ENCODE peak calls at places on chromosomes 13 and 19, in nine cellular contexts. One of them, this sample, is unnamed.

GRCh38 chr19:3095375-3096191 is 1.4 kb downstream of the GNA11 start:
- DNase-seq in stimulated activated CD8-positive, alpha-beta memory T cell treated with anti-CD3 and anti-CD28 coated beads, Interleukin-12 subunit alpha, Interleukin-12 subunit beta, amount 100 ng/mL, for 4 hours: peak
- DNase-seq in ACHN: no peak
- DNase-seq in left ventricle myocardium superior: no peak
- DNase-seq in immature natural killer cell: no peak
- DNase-seq in T-helper 1 cell: peak
- DNase-seq in T-helper 9 cell: peak
- DNase-seq in stimulated activated CD4-positive, alpha-beta T cell treated with anti-CD3 and anti-CD28 coated beads, TNF-alpha, amount 100 ng/mL, for 48 hours: no peak
- DNase-seq in activated CD4-positive, alpha-beta T cell treated with anti-CD3 and anti-CD28 coated beads, Interleukin-2, amount 50 U/mL, for 24 hours: no peak
- DNase-seq in this sample: no peak

GRCh38 chr19:38837656-38838121 is 6.1 kb upstream of the ECH1 start:
- DNase-seq in ACHN: no peak
- DNase-seq in stimulated activated CD4-positive, alpha-beta T cell treated with anti-CD3 and anti-CD28 coated beads, TNF-alpha, amount 100 ng/mL, for 48 hours: no peak
- DNase-seq in activated CD4-positive, alpha-beta T cell treated with anti-CD3 and anti-CD28 coated beads, Interleukin-2, amount 50 U/mL, for 24 hours: no peak
- DNase-seq in T-helper 9 cell: no peak
- DNase-seq in stimulated activated CD8-positive, alpha-beta memory T cell treated with anti-CD3 and anti-CD28 coated beads, Interleukin-12 subunit alpha, Interleukin-12 subunit beta, amount 100 ng/mL, for 4 hours: no peak
- DNase-seq in immature natural killer cell: no peak
- DNase-seq in T-helper 1 cell: no peak
- DNase-seq in left ventricle myocardium superior: no peak
- DNase-seq in this sample: no peak

GRCh38 chr19:33812388-33813330 is 16.0 kb downstream of the KCTD15 start:
- DNase-seq in stimulated activated CD4-positive, alpha-beta T cell treated with anti-CD3 and anti-CD28 coated beads, TNF-alpha, amount 100 ng/mL, for 48 hours: no peak
- DNase-seq in left ventricle myocardium superior: no peak
- DNase-seq in immature natural killer cell: no peak
- DNase-seq in ACHN: no peak
- DNase-seq in stimulated activated CD8-positive, alpha-beta memory T cell treated with anti-CD3 and anti-CD28 coated beads, Interleukin-12 subunit alpha, Interleukin-12 subunit beta, amount 100 ng/mL, for 4 hours: no peak
- DNase-seq in T-helper 9 cell: no peak
- DNase-seq in activated CD4-positive, alpha-beta T cell treated with anti-CD3 and anti-CD28 coated beads, Interleukin-2, amount 50 U/mL, for 24 hours: no peak
- DNase-seq in T-helper 1 cell: no peak
- DNase-seq in this sample: no peak

GRCh38 chr13:100650321-100650720 is 24.3 kb downstream of the TMTC4 start:
- DNase-seq in T-helper 9 cell: no peak
- DNase-seq in stimulated activated CD8-positive, alpha-beta memory T cell treated with anti-CD3 and anti-CD28 coated beads, Interleukin-12 subunit alpha, Interleukin-12 subunit beta, amount 100 ng/mL, for 4 hours: no peak
- DNase-seq in immature natural killer cell: no peak
- DNase-seq in T-helper 1 cell: no peak
- DNase-seq in activated CD4-positive, alpha-beta T cell treated with anti-CD3 and anti-CD28 coated beads, Interleukin-2, amount 50 U/mL, for 24 hours: no peak
- DNase-seq in left ventricle myocardium superior: no peak
- DNase-seq in stimulated activated CD4-positive, alpha-beta T cell treated with anti-CD3 and anti-CD28 coated beads, TNF-alpha, amount 100 ng/mL, for 48 hours: no peak
- DNase-seq in ACHN: no peak
- DNase-seq in this sample: no peak

GRCh38 chr13:113641426-113641825 is 16.6 kb downstream of the ATP4B start:
- DNase-seq in left ventricle myocardium superior: no peak
- DNase-seq in immature natural killer cell: no peak
- DNase-seq in activated CD4-positive, alpha-beta T cell treated with anti-CD3 and anti-CD28 coated beads, Interleukin-2, amount 50 U/mL, for 24 hours: no peak
- DNase-seq in T-helper 9 cell: no peak
- DNase-seq in stimulated activated CD8-positive, alpha-beta memory T cell treated with anti-CD3 and anti-CD28 coated beads, Interleukin-12 subunit alpha, Interleukin-12 subunit beta, amount 100 ng/mL, for 4 hours: no peak
- DNase-seq in T-helper 1 cell: no peak
- DNase-seq in stimulated activated CD4-positive, alpha-beta T cell treated with anti-CD3 and anti-CD28 coated beads, TNF-alpha, amount 100 ng/mL, for 48 hours: no peak
- DNase-seq in ACHN: no peak
- DNase-seq in this sample: no peak

GRCh38 chr19:31890230-31890629 is 455.2 kb upstream of the ZNF507 start:
- DNase-seq in stimulated activated CD4-positive, alpha-beta T cell treated with anti-CD3 and anti-CD28 coated beads, TNF-alpha, amount 100 ng/mL, for 48 hours: no peak
- DNase-seq in T-helper 1 cell: no peak
- DNase-seq in activated CD4-positive, alpha-beta T cell treated with anti-CD3 and anti-CD28 coated beads, Interleukin-2, amount 50 U/mL, for 24 hours: no peak
- DNase-seq in ACHN: no peak
- DNase-seq in T-helper 9 cell: no peak
- DNase-seq in stimulated activated CD8-positive, alpha-beta memory T cell treated with anti-CD3 and anti-CD28 coated beads, Interleukin-12 subunit alpha, Interleukin-12 subunit beta, amount 100 ng/mL, for 4 hours: no peak
- DNase-seq in left ventricle myocardium superior: no peak
- DNase-seq in immature natural killer cell: no peak
- DNase-seq in this sample: no peak

GRCh38 chr13:26017932-26018690 is 33.7 kb downstream of the SHISA2 start:
- DNase-seq in activated CD4-positive, alpha-beta T cell treated with anti-CD3 and anti-CD28 coated beads, Interleukin-2, amount 50 U/mL, for 24 hours: no peak
- DNase-seq in T-helper 1 cell: no peak
- DNase-seq in left ventricle myocardium superior: no peak
- DNase-seq in immature natural killer cell: no peak
- DNase-seq in ACHN: no peak
- DNase-seq in stimulated activated CD8-positive, alpha-beta memory T cell treated with anti-CD3 and anti-CD28 coated beads, Interleukin-12 subunit alpha, Interleukin-12 subunit beta, amount 100 ng/mL, for 4 hours: no peak
- DNase-seq in stimulated activated CD4-positive, alpha-beta T cell treated with anti-CD3 and anti-CD28 coated beads, TNF-alpha, amount 100 ng/mL, for 48 hours: no peak
- DNase-seq in T-helper 9 cell: no peak
- DNase-seq in this sample: no peak

GRCh38 chr19:58228584-58229254 is at the start of gene ZNF544:
- DNase-seq in stimulated activated CD8-positive, alpha-beta memory T cell treated with anti-CD3 and anti-CD28 coated beads, Interleukin-12 subunit alpha, Interleukin-12 subunit beta, amount 100 ng/mL, for 4 hours: peak
- DNase-seq in T-helper 1 cell: peak
- DNase-seq in activated CD4-positive, alpha-beta T cell treated with anti-CD3 and anti-CD28 coated beads, Interleukin-2, amount 50 U/mL, for 24 hours: peak
- DNase-seq in T-helper 9 cell: peak
- DNase-seq in ACHN: no peak
- DNase-seq in left ventricle myocardium superior: peak
- DNase-seq in stimulated activated CD4-positive, alpha-beta T cell treated with anti-CD3 and anti-CD28 coated beads, TNF-alpha, amount 100 ng/mL, for 48 hours: peak
- DNase-seq in immature natural killer cell: peak
- DNase-seq in this sample: peak

GRCh38 chr13:21342699-21343442 is 116.2 kb downstream of the ZDHHC20 start:
- DNase-seq in stimulated activated CD4-positive, alpha-beta T cell treated with anti-CD3 and anti-CD28 coated beads, TNF-alpha, amount 100 ng/mL, for 48 hours: no peak
- DNase-seq in T-helper 9 cell: no peak
- DNase-seq in immature natural killer cell: no peak
- DNase-seq in activated CD4-positive, alpha-beta T cell treated with anti-CD3 and anti-CD28 coated beads, Interleukin-2, amount 50 U/mL, for 24 hours: no peak
- DNase-seq in ACHN: no peak
- DNase-seq in left ventricle myocardium superior: no peak
- DNase-seq in T-helper 1 cell: no peak
- DNase-seq in stimulated activated CD8-positive, alpha-beta memory T cell treated with anti-CD3 and anti-CD28 coated beads, Interleukin-12 subunit alpha, Interleukin-12 subunit beta, amount 100 ng/mL, for 4 hours: no peak
- DNase-seq in this sample: no peak

GRCh38 chr13:103634066-103634465 is 567.8 kb upstream of the SLC10A2 start:
- DNase-seq in T-helper 9 cell: no peak
- DNase-seq in stimulated activated CD8-positive, alpha-beta memory T cell treated with anti-CD3 and anti-CD28 coated beads, Interleukin-12 subunit alpha, Interleukin-12 subunit beta, amount 100 ng/mL, for 4 hours: no peak
- DNase-seq in T-helper 1 cell: no peak
- DNase-seq in activated CD4-positive, alpha-beta T cell treated with anti-CD3 and anti-CD28 coated beads, Interleukin-2, amount 50 U/mL, for 24 hours: no peak
- DNase-seq in stimulated activated CD4-positive, alpha-beta T cell treated with anti-CD3 and anti-CD28 coated beads, TNF-alpha, amount 100 ng/mL, for 48 hours: no peak
- DNase-seq in immature natural killer cell: no peak
- DNase-seq in ACHN: no peak
- DNase-seq in left ventricle myocardium superior: no peak
- DNase-seq in this sample: no peak

GRCh38 chr19:3575260-3575741 is 2.6 kb downstream of the HMG20B start:
- DNase-seq in stimulated activated CD8-positive, alpha-beta memory T cell treated with anti-CD3 and anti-CD28 coated beads, Interleukin-12 subunit alpha, Interleukin-12 subunit beta, amount 100 ng/mL, for 4 hours: no peak
- DNase-seq in T-helper 1 cell: no peak
- DNase-seq in T-helper 9 cell: no peak
- DNase-seq in ACHN: peak
- DNase-seq in stimulated activated CD4-positive, alpha-beta T cell treated with anti-CD3 and anti-CD28 coated beads, TNF-alpha, amount 100 ng/mL, for 48 hours: no peak
- DNase-seq in immature natural killer cell: no peak
- DNase-seq in left ventricle myocardium superior: no peak
- DNase-seq in activated CD4-positive, alpha-beta T cell treated with anti-CD3 and anti-CD28 coated beads, Interleukin-2, amount 50 U/mL, for 24 hours: no peak
- DNase-seq in this sample: no peak

GRCh38 chr19:1567116-1567847 is 843 bp downstream of the MEX3D start:
- DNase-seq in immature natural killer cell: peak
- DNase-seq in T-helper 1 cell: no peak
- DNase-seq in stimulated activated CD8-positive, alpha-beta memory T cell treated with anti-CD3 and anti-CD28 coated beads, Interleukin-12 subunit alpha, Interleukin-12 subunit beta, amount 100 ng/mL, for 4 hours: no peak
- DNase-seq in ACHN: peak
- DNase-seq in stimulated activated CD4-positive, alpha-beta T cell treated with anti-CD3 and anti-CD28 coated beads, TNF-alpha, amount 100 ng/mL, for 48 hours: no peak
- DNase-seq in T-helper 9 cell: no peak
- DNase-seq in activated CD4-positive, alpha-beta T cell treated with anti-CD3 and anti-CD28 coated beads, Interleukin-2, amount 50 U/mL, for 24 hours: no peak
- DNase-seq in left ventricle myocardium superior: peak
- DNase-seq in this sample: no peak

GRCh38 chr19:1814391-1814790 is 2.3 kb upstream of the ATP8B3 start:
- DNase-seq in T-helper 9 cell: no peak
- DNase-seq in activated CD4-positive, alpha-beta T cell treated with anti-CD3 and anti-CD28 coated beads, Interleukin-2, amount 50 U/mL, for 24 hours: no peak
- DNase-seq in immature natural killer cell: no peak
- DNase-seq in left ventricle myocardium superior: peak
- DNase-seq in ACHN: no peak
- DNase-seq in stimulated activated CD8-positive, alpha-beta memory T cell treated with anti-CD3 and anti-CD28 coated beads, Interleukin-12 subunit alpha, Interleukin-12 subunit beta, amount 100 ng/mL, for 4 hours: no peak
- DNase-seq in T-helper 1 cell: no peak
- DNase-seq in stimulated activated CD4-positive, alpha-beta T cell treated with anti-CD3 and anti-CD28 coated beads, TNF-alpha, amount 100 ng/mL, for 48 hours: no peak
- DNase-seq in this sample: no peak

GRCh38 chr19:54154603-54155345 is 4.7 kb downstream of the LENG1 start:
- DNase-seq in ACHN: no peak
- DNase-seq in immature natural killer cell: no peak
- DNase-seq in left ventricle myocardium superior: no peak
- DNase-seq in T-helper 9 cell: no peak
- DNase-seq in T-helper 1 cell: peak
- DNase-seq in stimulated activated CD4-positive, alpha-beta T cell treated with anti-CD3 and anti-CD28 coated beads, TNF-alpha, amount 100 ng/mL, for 48 hours: no peak
- DNase-seq in activated CD4-positive, alpha-beta T cell treated with anti-CD3 and anti-CD28 coated beads, Interleukin-2, amount 50 U/mL, for 24 hours: no peak
- DNase-seq in stimulated activated CD8-positive, alpha-beta memory T cell treated with anti-CD3 and anti-CD28 coated beads, Interleukin-12 subunit alpha, Interleukin-12 subunit beta, amount 100 ng/mL, for 4 hours: no peak
- DNase-seq in this sample: no peak

GRCh38 chr13:51919531-51919930 is 57.8 kb downstream of the CCDC70 start:
- DNase-seq in activated CD4-positive, alpha-beta T cell treated with anti-CD3 and anti-CD28 coated beads, Interleukin-2, amount 50 U/mL, for 24 hours: no peak
- DNase-seq in left ventricle myocardium superior: no peak
- DNase-seq in ACHN: no peak
- DNase-seq in T-helper 1 cell: no peak
- DNase-seq in stimulated activated CD4-positive, alpha-beta T cell treated with anti-CD3 and anti-CD28 coated beads, TNF-alpha, amount 100 ng/mL, for 48 hours: no peak
- DNase-seq in T-helper 9 cell: no peak
- DNase-seq in stimulated activated CD8-positive, alpha-beta memory T cell treated with anti-CD3 and anti-CD28 coated beads, Interleukin-12 subunit alpha, Interleukin-12 subunit beta, amount 100 ng/mL, for 4 hours: no peak
- DNase-seq in immature natural killer cell: no peak
- DNase-seq in this sample: no peak

GRCh38 chr19:11102944-11103343 is 13.7 kb downstream of the LDLR start:
- DNase-seq in ACHN: no peak
- DNase-seq in T-helper 9 cell: no peak
- DNase-seq in left ventricle myocardium superior: no peak
- DNase-seq in T-helper 1 cell: no peak
- DNase-seq in activated CD4-positive, alpha-beta T cell treated with anti-CD3 and anti-CD28 coated beads, Interleukin-2, amount 50 U/mL, for 24 hours: no peak
- DNase-seq in stimulated activated CD8-positive, alpha-beta memory T cell treated with anti-CD3 and anti-CD28 coated beads, Interleukin-12 subunit alpha, Interleukin-12 subunit beta, amount 100 ng/mL, for 4 hours: no peak
- DNase-seq in immature natural killer cell: no peak
- DNase-seq in stimulated activated CD4-positive, alpha-beta T cell treated with anti-CD3 and anti-CD28 coated beads, TNF-alpha, amount 100 ng/mL, for 48 hours: no peak
- DNase-seq in this sample: no peak

GRCh38 chr13:42486711-42487198 is 87.2 kb upstream of the TNFSF11 start:
- DNase-seq in stimulated activated CD8-positive, alpha-beta memory T cell treated with anti-CD3 and anti-CD28 coated beads, Interleukin-12 subunit alpha, Interleukin-12 subunit beta, amount 100 ng/mL, for 4 hours: no peak
- DNase-seq in left ventricle myocardium superior: no peak
- DNase-seq in ACHN: no peak
- DNase-seq in activated CD4-positive, alpha-beta T cell treated with anti-CD3 and anti-CD28 coated beads, Interleukin-2, amount 50 U/mL, for 24 hours: no peak
- DNase-seq in stimulated activated CD4-positive, alpha-beta T cell treated with anti-CD3 and anti-CD28 coated beads, TNF-alpha, amount 100 ng/mL, for 48 hours: no peak
- DNase-seq in T-helper 1 cell: no peak
- DNase-seq in T-helper 9 cell: no peak
- DNase-seq in immature natural killer cell: no peak
- DNase-seq in this sample: no peak

GRCh38 chr13:102286326-102286725 is 115.5 kb downstream of the FGF14 start:
- DNase-seq in T-helper 9 cell: no peak
- DNase-seq in stimulated activated CD4-positive, alpha-beta T cell treated with anti-CD3 and anti-CD28 coated beads, TNF-alpha, amount 100 ng/mL, for 48 hours: no peak
- DNase-seq in T-helper 1 cell: no peak
- DNase-seq in immature natural killer cell: no peak
- DNase-seq in activated CD4-positive, alpha-beta T cell treated with anti-CD3 and anti-CD28 coated beads, Interleukin-2, amount 50 U/mL, for 24 hours: no peak
- DNase-seq in stimulated activated CD8-positive, alpha-beta memory T cell treated with anti-CD3 and anti-CD28 coated beads, Interleukin-12 subunit alpha, Interleukin-12 subunit beta, amount 100 ng/mL, for 4 hours: no peak
- DNase-seq in left ventricle myocardium superior: no peak
- DNase-seq in ACHN: peak
- DNase-seq in this sample: no peak

GRCh38 chr19:19146865-19147264 is 8.6 kb upstream of the TMEM161A start:
- DNase-seq in activated CD4-positive, alpha-beta T cell treated with anti-CD3 and anti-CD28 coated beads, Interleukin-2, amount 50 U/mL, for 24 hours: no peak
- DNase-seq in left ventricle myocardium superior: no peak
- DNase-seq in T-helper 9 cell: no peak
- DNase-seq in ACHN: no peak
- DNase-seq in immature natural killer cell: no peak
- DNase-seq in stimulated activated CD8-positive, alpha-beta memory T cell treated with anti-CD3 and anti-CD28 coated beads, Interleukin-12 subunit alpha, Interleukin-12 subunit beta, amount 100 ng/mL, for 4 hours: no peak
- DNase-seq in stimulated activated CD4-positive, alpha-beta T cell treated with anti-CD3 and anti-CD28 coated beads, TNF-alpha, amount 100 ng/mL, for 48 hours: no peak
- DNase-seq in T-helper 1 cell: no peak
- DNase-seq in this sample: no peak

GRCh38 chr19:32404939-32405430 is 585 bp upstream of the DPY19L3 start:
- DNase-seq in left ventricle myocardium superior: peak
- DNase-seq in ACHN: peak
- DNase-seq in stimulated activated CD4-positive, alpha-beta T cell treated with anti-CD3 and anti-CD28 coated beads, TNF-alpha, amount 100 ng/mL, for 48 hours: no peak
- DNase-seq in T-helper 1 cell: no peak
- DNase-seq in immature natural killer cell: no peak
- DNase-seq in T-helper 9 cell: no peak
- DNase-seq in activated CD4-positive, alpha-beta T cell treated with anti-CD3 and anti-CD28 coated beads, Interleukin-2, amount 50 U/mL, for 24 hours: no peak
- DNase-seq in stimulated activated CD8-positive, alpha-beta memory T cell treated with anti-CD3 and anti-CD28 coated beads, Interleukin-12 subunit alpha, Interleukin-12 subunit beta, amount 100 ng/mL, for 4 hours: no peak
- DNase-seq in this sample: no peak

GRCh38 chr13:53255795-53256194 is 227.2 kb downstream of the OLFM4 start:
- DNase-seq in immature natural killer cell: no peak
- DNase-seq in T-helper 9 cell: no peak
- DNase-seq in activated CD4-positive, alpha-beta T cell treated with anti-CD3 and anti-CD28 coated beads, Interleukin-2, amount 50 U/mL, for 24 hours: no peak
- DNase-seq in T-helper 1 cell: no peak
- DNase-seq in ACHN: no peak
- DNase-seq in stimulated activated CD4-positive, alpha-beta T cell treated with anti-CD3 and anti-CD28 coated beads, TNF-alpha, amount 100 ng/mL, for 48 hours: no peak
- DNase-seq in stimulated activated CD8-positive, alpha-beta memory T cell treated with anti-CD3 and anti-CD28 coated beads, Interleukin-12 subunit alpha, Interleukin-12 subunit beta, amount 100 ng/mL, for 4 hours: no peak
- DNase-seq in left ventricle myocardium superior: no peak
- DNase-seq in this sample: no peak

GRCh38 chr19:5961969-5962945 is 15.7 kb downstream of the RANBP3 start:
- DNase-seq in ACHN: no peak
- DNase-seq in stimulated activated CD8-positive, alpha-beta memory T cell treated with anti-CD3 and anti-CD28 coated beads, Interleukin-12 subunit alpha, Interleukin-12 subunit beta, amount 100 ng/mL, for 4 hours: no peak
- DNase-seq in activated CD4-positive, alpha-beta T cell treated with anti-CD3 and anti-CD28 coated beads, Interleukin-2, amount 50 U/mL, for 24 hours: peak
- DNase-seq in T-helper 1 cell: peak
- DNase-seq in left ventricle myocardium superior: no peak
- DNase-seq in stimulated activated CD4-positive, alpha-beta T cell treated with anti-CD3 and anti-CD28 coated beads, TNF-alpha, amount 100 ng/mL, for 48 hours: peak
- DNase-seq in T-helper 9 cell: peak
- DNase-seq in immature natural killer cell: peak
- DNase-seq in this sample: no peak

GRCh38 chr19:48290341-48290922 is 20.6 kb downstream of the ZNF114 start:
- DNase-seq in activated CD4-positive, alpha-beta T cell treated with anti-CD3 and anti-CD28 coated beads, Interleukin-2, amount 50 U/mL, for 24 hours: no peak
- DNase-seq in T-helper 1 cell: no peak
- DNase-seq in ACHN: peak
- DNase-seq in stimulated activated CD4-positive, alpha-beta T cell treated with anti-CD3 and anti-CD28 coated beads, TNF-alpha, amount 100 ng/mL, for 48 hours: no peak
- DNase-seq in stimulated activated CD8-positive, alpha-beta memory T cell treated with anti-CD3 and anti-CD28 coated beads, Interleukin-12 subunit alpha, Interleukin-12 subunit beta, amount 100 ng/mL, for 4 hours: no peak
- DNase-seq in T-helper 9 cell: no peak
- DNase-seq in immature natural killer cell: no peak
- DNase-seq in left ventricle myocardium superior: no peak
- DNase-seq in this sample: no peak

GRCh38 chr19:1082165-1082927 is 12.8 kb downstream of the POLR2E start:
- DNase-seq in T-helper 9 cell: peak
- DNase-seq in stimulated activated CD4-positive, alpha-beta T cell treated with anti-CD3 and anti-CD28 coated beads, TNF-alpha, amount 100 ng/mL, for 48 hours: peak
- DNase-seq in T-helper 1 cell: peak
- DNase-seq in immature natural killer cell: no peak
- DNase-seq in left ventricle myocardium superior: peak
- DNase-seq in activated CD4-positive, alpha-beta T cell treated with anti-CD3 and anti-CD28 coated beads, Interleukin-2, amount 50 U/mL, for 24 hours: peak
- DNase-seq in stimulated activated CD8-positive, alpha-beta memory T cell treated with anti-CD3 and anti-CD28 coated beads, Interleukin-12 subunit alpha, Interleukin-12 subunit beta, amount 100 ng/mL, for 4 hours: no peak
- DNase-seq in ACHN: peak
- DNase-seq in this sample: peak

GRCh38 chr13:72726721-72727416 is 560 bp downstream of the MZT1 start:
- DNase-seq in stimulated activated CD8-positive, alpha-beta memory T cell treated with anti-CD3 and anti-CD28 coated beads, Interleukin-12 subunit alpha, Interleukin-12 subunit beta, amount 100 ng/mL, for 4 hours: no peak
- DNase-seq in stimulated activated CD4-positive, alpha-beta T cell treated with anti-CD3 and anti-CD28 coated beads, TNF-alpha, amount 100 ng/mL, for 48 hours: peak
- DNase-seq in immature natural killer cell: peak
- DNase-seq in left ventricle myocardium superior: peak
- DNase-seq in activated CD4-positive, alpha-beta T cell treated with anti-CD3 and anti-CD28 coated beads, Interleukin-2, amount 50 U/mL, for 24 hours: peak
- DNase-seq in T-helper 9 cell: peak
- DNase-seq in ACHN: peak
- DNase-seq in T-helper 1 cell: peak
- DNase-seq in this sample: peak

GRCh38 chr19:29277107-29277506 is 64.2 kb upstream of the UQCRFS1 start:
- DNase-seq in T-helper 1 cell: peak
- DNase-seq in T-helper 9 cell: peak
- DNase-seq in immature natural killer cell: peak
- DNase-seq in left ventricle myocardium superior: no peak
- DNase-seq in ACHN: peak
- DNase-seq in stimulated activated CD4-positive, alpha-beta T cell treated with anti-CD3 and anti-CD28 coated beads, TNF-alpha, amount 100 ng/mL, for 48 hours: peak
- DNase-seq in activated CD4-positive, alpha-beta T cell treated with anti-CD3 and anti-CD28 coated beads, Interleukin-2, amount 50 U/mL, for 24 hours: peak
- DNase-seq in stimulated activated CD8-positive, alpha-beta memory T cell treated with anti-CD3 and anti-CD28 coated beads, Interleukin-12 subunit alpha, Interleukin-12 subunit beta, amount 100 ng/mL, for 4 hours: peak
- DNase-seq in this sample: no peak

GRCh38 chr19:46608581-46609345 is 7.6 kb downstream of the CALM3 start:
- DNase-seq in ACHN: no peak
- DNase-seq in stimulated activated CD4-positive, alpha-beta T cell treated with anti-CD3 and anti-CD28 coated beads, TNF-alpha, amount 100 ng/mL, for 48 hours: no peak
- DNase-seq in immature natural killer cell: no peak
- DNase-seq in T-helper 9 cell: no peak
- DNase-seq in stimulated activated CD8-positive, alpha-beta memory T cell treated with anti-CD3 and anti-CD28 coated beads, Interleukin-12 subunit alpha, Interleukin-12 subunit beta, amount 100 ng/mL, for 4 hours: no peak
- DNase-seq in left ventricle myocardium superior: peak
- DNase-seq in T-helper 1 cell: no peak
- DNase-seq in activated CD4-positive, alpha-beta T cell treated with anti-CD3 and anti-CD28 coated beads, Interleukin-2, amount 50 U/mL, for 24 hours: no peak
- DNase-seq in this sample: no peak

GRCh38 chr13:31903072-31903815 is 128.3 kb upstream of the FRY start:
- DNase-seq in left ventricle myocardium superior: no peak
- DNase-seq in stimulated activated CD4-positive, alpha-beta T cell treated with anti-CD3 and anti-CD28 coated beads, TNF-alpha, amount 100 ng/mL, for 48 hours: no peak
- DNase-seq in stimulated activated CD8-positive, alpha-beta memory T cell treated with anti-CD3 and anti-CD28 coated beads, Interleukin-12 subunit alpha, Interleukin-12 subunit beta, amount 100 ng/mL, for 4 hours: no peak
- DNase-seq in T-helper 9 cell: no peak
- DNase-seq in activated CD4-positive, alpha-beta T cell treated with anti-CD3 and anti-CD28 coated beads, Interleukin-2, amount 50 U/mL, for 24 hours: no peak
- DNase-seq in T-helper 1 cell: no peak
- DNase-seq in ACHN: no peak
- DNase-seq in immature natural killer cell: no peak
- DNase-seq in this sample: no peak

GRCh38 chr19:1819211-1819975 is 7.3 kb upstream of the ATP8B3 start:
- DNase-seq in stimulated activated CD8-positive, alpha-beta memory T cell treated with anti-CD3 and anti-CD28 coated beads, Interleukin-12 subunit alpha, Interleukin-12 subunit beta, amount 100 ng/mL, for 4 hours: no peak
- DNase-seq in T-helper 9 cell: no peak
- DNase-seq in left ventricle myocardium superior: peak
- DNase-seq in ACHN: no peak
- DNase-seq in activated CD4-positive, alpha-beta T cell treated with anti-CD3 and anti-CD28 coated beads, Interleukin-2, amount 50 U/mL, for 24 hours: no peak
- DNase-seq in stimulated activated CD4-positive, alpha-beta T cell treated with anti-CD3 and anti-CD28 coated beads, TNF-alpha, amount 100 ng/mL, for 48 hours: no peak
- DNase-seq in immature natural killer cell: no peak
- DNase-seq in T-helper 1 cell: no peak
- DNase-seq in this sample: no peak

GRCh38 chr13:110232756-110233155 is 74.2 kb downstream of the COL4A1 start:
- DNase-seq in stimulated activated CD8-positive, alpha-beta memory T cell treated with anti-CD3 and anti-CD28 coated beads, Interleukin-12 subunit alpha, Interleukin-12 subunit beta, amount 100 ng/mL, for 4 hours: no peak
- DNase-seq in T-helper 1 cell: no peak
- DNase-seq in immature natural killer cell: no peak
- DNase-seq in ACHN: no peak
- DNase-seq in activated CD4-positive, alpha-beta T cell treated with anti-CD3 and anti-CD28 coated beads, Interleukin-2, amount 50 U/mL, for 24 hours: no peak
- DNase-seq in left ventricle myocardium superior: no peak
- DNase-seq in stimulated activated CD4-positive, alpha-beta T cell treated with anti-CD3 and anti-CD28 coated beads, TNF-alpha, amount 100 ng/mL, for 48 hours: no peak
- DNase-seq in T-helper 9 cell: no peak
- DNase-seq in this sample: no peak

GRCh38 chr19:41521860-41522555 is 54.0 kb upstream of the CEACAM21 start:
- DNase-seq in left ventricle myocardium superior: peak
- DNase-seq in immature natural killer cell: peak
- DNase-seq in activated CD4-positive, alpha-beta T cell treated with anti-CD3 and anti-CD28 coated beads, Interleukin-2, amount 50 U/mL, for 24 hours: no peak
- DNase-seq in T-helper 1 cell: peak
- DNase-seq in stimulated activated CD8-positive, alpha-beta memory T cell treated with anti-CD3 and anti-CD28 coated beads, Interleukin-12 subunit alpha, Interleukin-12 subunit beta, amount 100 ng/mL, for 4 hours: no peak
- DNase-seq in ACHN: peak
- DNase-seq in T-helper 9 cell: peak
- DNase-seq in stimulated activated CD4-positive, alpha-beta T cell treated with anti-CD3 and anti-CD28 coated beads, TNF-alpha, amount 100 ng/mL, for 48 hours: no peak
- DNase-seq in this sample: no peak